ENCODE peak calls at places on chromosomes 13 and 19, in five cellular contexts. O, B, C, U and Y are unnamed samples.

GRCh38 chr19:28609091-28609755 is 603.7 kb downstream of the UQCRFS1 start:
- DNase-seq in O (no peak), B (no peak), C (no peak), U (no peak), Y (no peak)

GRCh38 chr13:94825507-94825906 is 113.2 kb upstream of the SOX21 start:
- DNase-seq in O (no peak), B (peak), C (no peak), U (peak), Y (no peak)

GRCh38 chr19:15313649-15314279 is 18.6 kb downstream of the BRD4 start:
- DNase-seq in O (no peak), B (no peak), C (no peak), U (no peak), Y (no peak)

GRCh38 chr19:46394398-46394797 is 19.0 kb downstream of the CCDC8 start:
- DNase-seq in O (no peak), B (no peak), C (no peak), U (no peak), Y (no peak)

GRCh38 chr13:102825921-102826706 is 19.7 kb upstream of the ERCC5 start:
- DNase-seq in O (no peak), B (no peak), C (no peak), U (no peak), Y (no peak)

GRCh38 chr19:3451451-3451866 is 28.9 kb downstream of the SMIM24 start:
- DNase-seq in O (no peak), B (no peak), C (no peak), U (no peak), Y (no peak)

GRCh38 chr19:38733241-38733492 is 11.1 kb downstream of the CAPN12 start:
- DNase-seq in O (no peak), B (no peak), C (no peak), U (no peak), Y (no peak)

GRCh38 chr19:33280351-33280921 is 21.9 kb downstream of the CEBPA start:
- DNase-seq in O (no peak), B (no peak), C (peak), U (no peak), Y (peak)

GRCh38 chr19:33487901-33488817 is 33.4 kb downstream of the PEPD start:
- DNase-seq in O (no peak), B (no peak), C (no peak), U (peak), Y (no peak)

GRCh38 chr19:28634031-28634328 is 579.0 kb downstream of the UQCRFS1 start:
- DNase-seq in O (no peak), B (no peak), C (no peak), U (no peak), Y (no peak)

GRCh38 chr13:99395436-99395835 is 88.2 kb upstream of the GPR183 start:
- DNase-seq in O (no peak), B (no peak), C (no peak), U (no peak), Y (no peak)

GRCh38 chr19:3061214-3062161 is 807 bp downstream of the TLE5 start:
- DNase-seq in O (no peak), B (peak), C (peak), U (no peak), Y (peak)

GRCh38 chr19:58575183-58576041 is 2.3 kb upstream of the MZF1 start:
- DNase-seq in O (peak), B (peak), C (peak), U (peak), Y (peak)

GRCh38 chr19:12785431-12786011 is 5.8 kb upstream of the JUNB start:
- DNase-seq in O (no peak), B (no peak), C (peak), U (no peak), Y (no peak)

GRCh38 chr13:20609145-20609544 is 42.2 kb downstream of the IFT88 start:
- DNase-seq in O (no peak), B (no peak), C (no peak), U (no peak), Y (no peak)

GRCh38 chr13:91144054-91144453 is 203.4 kb upstream of the MIR17HG start:
- DNase-seq in O (no peak), B (peak), C (no peak), U (no peak), Y (no peak)

GRCh38 chr13:30038884-30039283 is 188.5 kb upstream of the UBL3 start:
- DNase-seq in O (no peak), B (no peak), C (no peak), U (no peak), Y (no peak)

GRCh38 chr13:41681587-41681986 is 224.2 kb downstream of the RGCC start:
- DNase-seq in O (no peak), B (no peak), C (no peak), U (no peak), Y (no peak)

GRCh38 chr13:111219306-111219705 is 101.1 kb upstream of the TEX29 start:
- DNase-seq in O (no peak), B (no peak), C (no peak), U (no peak), Y (no peak)

GRCh38 chr13:37597477-37597876 is 1.1 kb downstream of the POSTN start:
- DNase-seq in O (no peak), B (no peak), C (no peak), U (no peak), Y (no peak)

GRCh38 chr19:44303976-44304568 is 753 bp downstream of the ZNF235 start:
- DNase-seq in O (no peak), B (peak), C (no peak), U (no peak), Y (peak)

GRCh38 chr13:48233097-48233885 is at the start of gene ITM2B:
- DNase-seq in O (peak), B (peak), C (peak), U (peak), Y (peak)

GRCh38 chr13:33139186-33139585 is 123.0 kb downstream of the KL start:
- DNase-seq in O (no peak), B (no peak), C (no peak), U (no peak), Y (no peak)

GRCh38 chr19:5561559-5561958 is 6.2 kb downstream of the TINCR start:
- DNase-seq in O (no peak), B (no peak), C (no peak), U (no peak), Y (no peak)
- TF ChIP-seq CTCF in O (peak), B (peak), C (peak), U (peak), Y (peak)

DNA sequence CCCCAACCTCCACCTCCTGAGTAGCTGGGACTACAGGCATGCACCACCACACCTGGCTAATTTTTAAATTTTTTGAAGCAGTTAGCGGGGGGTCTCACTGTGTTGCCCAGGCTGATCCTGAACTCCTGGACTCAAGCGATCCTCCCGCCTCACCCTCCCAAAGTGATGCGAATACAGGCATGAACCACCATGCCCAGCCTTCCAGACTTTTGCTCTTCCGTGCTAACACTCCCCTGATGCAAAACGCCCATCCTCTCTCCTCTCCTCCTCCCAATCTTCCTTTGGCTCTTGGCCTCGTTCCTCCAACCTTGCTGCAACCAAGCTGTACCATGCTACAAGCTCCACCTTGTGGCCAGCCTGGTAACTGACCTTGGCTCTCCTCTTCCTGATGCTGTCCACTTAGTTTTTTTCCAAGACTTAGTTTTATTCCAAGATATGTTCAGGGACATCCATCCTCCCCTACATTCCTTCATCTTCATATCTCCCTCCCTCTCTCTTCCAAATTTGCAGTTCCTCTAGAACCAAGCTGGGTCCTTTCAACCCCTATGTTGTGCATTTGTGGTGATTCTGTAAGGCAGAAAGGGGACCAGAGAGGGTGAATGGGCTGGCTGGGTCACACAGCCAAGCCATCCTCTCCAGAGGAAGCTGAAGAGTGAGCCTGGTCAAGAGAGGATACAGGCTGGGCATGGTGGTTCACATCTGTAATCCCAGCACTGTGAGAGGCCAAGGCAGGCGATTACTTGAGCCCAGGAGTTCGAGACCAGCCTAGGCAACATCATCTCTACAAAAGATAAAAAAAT is 32.8 kb downstream of the TINCR start:
- DNase-seq in O (peak), B (no peak), C (no peak), U (peak), Y (no peak)
- TF ChIP-seq CTCF in O (peak), B (peak), C (peak), U (peak), Y (peak)

GRCh38 chr19:7421941-7422744 is 66.7 kb downstream of the PEX11G start:
- DNase-seq in O (peak), B (no peak), C (no peak), U (no peak), Y (no peak)
- TF ChIP-seq CTCF in O (no peak), B (no peak), C (no peak), U (no peak), Y (no peak)

DNA sequence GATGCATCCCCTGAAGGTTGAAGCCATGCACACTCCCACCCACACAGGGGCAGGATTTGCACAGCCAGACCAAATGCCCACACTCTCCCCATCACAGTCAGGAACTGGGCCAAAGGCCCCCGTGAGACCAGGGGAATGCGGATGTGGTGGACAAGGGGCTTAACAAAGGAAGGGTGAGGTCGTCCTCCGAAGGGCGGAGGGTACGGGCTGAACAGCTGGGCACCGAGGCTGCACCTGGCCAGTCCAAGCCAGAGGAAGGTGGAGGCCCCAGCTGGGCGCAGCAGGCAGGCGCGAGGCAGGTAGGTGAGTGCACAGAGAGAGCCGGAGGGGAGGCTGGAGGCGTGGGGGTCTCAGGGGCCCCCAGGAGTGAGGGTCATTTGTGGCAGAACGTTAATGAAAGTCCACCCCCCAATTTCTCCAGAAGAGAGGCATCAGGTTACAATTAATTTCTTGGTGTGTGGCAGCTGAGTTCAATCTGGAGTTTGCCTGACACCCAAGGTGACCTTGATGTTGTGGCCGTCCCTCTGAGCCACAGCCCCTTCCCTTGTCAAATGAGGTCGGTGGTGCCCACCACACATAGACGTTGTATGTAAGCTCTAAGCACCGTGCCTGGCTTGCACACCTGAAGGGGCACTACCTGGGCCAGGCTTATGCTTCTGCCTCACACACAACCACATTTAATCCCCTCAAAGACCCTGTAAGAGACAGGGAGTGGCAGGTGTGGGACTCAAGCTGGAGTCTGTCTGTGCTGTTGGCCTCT is 2.9 kb downstream of the KLK15 start:
- DNase-seq in O (no peak), B (no peak), C (no peak), U (no peak), Y (no peak)
- TF ChIP-seq CTCF in O (no peak), B (no peak), C (no peak), U (no peak), Y (no peak)

DNA sequence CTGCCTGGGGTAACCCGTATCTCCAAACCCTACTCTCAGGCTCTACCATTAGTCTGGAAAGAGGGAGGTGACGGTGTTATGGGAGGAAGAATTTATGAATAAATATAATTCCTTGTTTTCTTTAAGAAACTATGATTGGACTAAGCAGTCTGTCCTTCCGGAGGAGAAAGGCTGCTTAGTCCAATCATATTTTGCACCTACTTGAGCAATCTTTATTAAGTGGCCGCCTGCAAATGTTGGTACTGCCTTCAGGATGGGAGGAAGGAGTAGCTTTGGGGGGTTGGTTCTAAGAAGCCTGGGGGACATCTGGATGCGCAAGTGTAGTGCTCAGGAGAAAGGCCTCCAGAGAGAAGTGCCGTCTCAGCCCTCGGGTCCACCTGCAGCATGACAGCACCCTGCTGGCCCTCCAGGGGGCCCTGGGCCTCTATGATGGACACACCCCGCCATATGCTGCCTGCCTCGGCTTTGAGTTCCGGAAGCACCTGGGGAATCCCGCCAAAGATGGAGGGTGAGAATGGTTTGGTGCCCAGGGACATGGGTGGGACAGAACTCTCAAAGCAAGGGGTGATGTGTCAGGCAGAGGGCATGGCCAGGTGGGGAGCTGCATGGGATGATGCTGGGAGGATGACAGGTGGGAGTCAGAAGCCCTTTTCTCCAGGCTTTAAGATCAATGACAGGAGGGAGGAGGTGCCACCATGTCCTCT is 4.0 kb downstream of the ACP4 start:
- DNase-seq in O (no peak), B (no peak), C (no peak), U (no peak), Y (peak)
- TF ChIP-seq CTCF in O (no peak), B (no peak), C (peak), U (no peak), Y (peak)

GRCh38 chr19:9498183-9498902 is at the start of gene ZNF560:
- DNase-seq in O (no peak), B (peak), C (peak), U (no peak), Y (no peak)
- TF ChIP-seq CTCF in O (peak), B (peak), C (no peak), U (no peak), Y (no peak)

DNA sequence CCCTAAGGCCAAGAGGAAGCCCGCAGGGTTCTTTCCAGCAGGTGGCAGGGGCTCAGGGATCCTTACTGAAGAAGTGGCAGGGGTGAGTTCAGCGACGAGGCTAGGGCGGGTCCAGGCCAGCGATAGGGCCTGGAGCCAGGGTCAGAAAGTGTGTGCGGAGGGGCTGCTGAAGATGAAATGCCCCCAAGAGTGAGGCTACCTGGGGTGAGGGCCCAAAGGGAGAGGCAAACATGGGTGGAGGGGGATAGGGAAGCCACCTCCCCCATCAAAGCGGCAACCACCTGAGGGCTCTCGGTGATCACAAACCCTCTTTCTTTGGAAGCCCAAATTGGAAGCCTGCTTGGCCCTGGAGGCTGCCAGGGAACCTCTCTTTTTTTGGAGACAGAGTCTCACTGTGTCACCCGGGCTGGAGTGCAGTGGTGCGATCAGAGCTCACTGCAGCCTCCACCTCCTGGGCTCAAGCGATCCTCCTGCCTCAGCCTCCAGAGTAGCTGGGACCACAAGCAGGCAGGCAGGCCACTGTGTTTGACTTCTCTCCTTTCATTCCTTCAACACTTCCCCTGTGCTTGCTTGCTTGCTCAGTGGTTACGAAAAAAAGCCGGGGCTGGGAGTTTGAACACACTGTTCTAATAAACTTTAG is 1.2 kb upstream of the ATP8B3 start:
- DNase-seq in O (no peak), B (no peak), C (no peak), U (no peak), Y (no peak)
- TF ChIP-seq CTCF in O (peak), B (peak), C (no peak), U (no peak), Y (no peak)

GRCh38 chr13:105538346-105538745 is 997.1 kb downstream of the EFNB2 start:
- DNase-seq in O (no peak), B (no peak), C (no peak), U (no peak), Y (no peak)
- TF ChIP-seq CTCF in O (no peak), B (no peak), C (no peak), U (no peak), Y (no peak)

GRCh38 chr13:104534847-104535246 is 1468.6 kb upstream of the SLC10A2 start:
- DNase-seq in O (peak), B (no peak), C (no peak), U (no peak), Y (no peak)
- TF ChIP-seq CTCF in O (peak), B (no peak), C (no peak), U (no peak), Y (peak)

GRCh38 chr13:34420975-34421719 is 520.9 kb upstream of the NBEA start:
- DNase-seq in O (no peak), B (no peak), C (no peak), U (no peak), Y (no peak)
- TF ChIP-seq CTCF in O (peak), B (peak), C (no peak), U (peak), Y (no peak)